ENCODE peak calls at places on chromosome 20, in five cellular contexts. One of them, this sample, is unnamed.

GRCh38 chr20:2900845-2901592 is 27.7 kb downstream of the PTPRA start:
- DNase-seq in activated CD4-positive, alpha-beta T cell treated with anti-CD3 and anti-CD28 coated beads, Interleukin-2, amount 50 U/mL, for 4 hours: no peak
- DNase-seq in activated CD4-positive, CD25-positive, alpha-beta regulatory T cell: no peak
- DNase-seq in AG10803: no peak
- DNase-seq in DMS153: no peak
- DNase-seq in this sample: no peak

GRCh38 chr20:62624325-62624690 is 18.0 kb upstream of the SLCO4A1 start:
- DNase-seq in activated CD4-positive, alpha-beta T cell treated with anti-CD3 and anti-CD28 coated beads, Interleukin-2, amount 50 U/mL, for 4 hours: no peak
- DNase-seq in activated CD4-positive, CD25-positive, alpha-beta regulatory T cell: no peak
- DNase-seq in AG10803: no peak
- DNase-seq in DMS153: peak
- DNase-seq in this sample: no peak

GRCh38 chr20:61447950-61448349 is 195.9 kb downstream of the CDH4 start:
- DNase-seq in activated CD4-positive, alpha-beta T cell treated with anti-CD3 and anti-CD28 coated beads, Interleukin-2, amount 50 U/mL, for 4 hours: no peak
- DNase-seq in activated CD4-positive, CD25-positive, alpha-beta regulatory T cell: no peak
- DNase-seq in AG10803: no peak
- DNase-seq in DMS153: peak
- DNase-seq in this sample: no peak

GRCh38 chr20:50399917-50400704 is 110.1 kb upstream of the PTPN1 start:
- DNase-seq in activated CD4-positive, alpha-beta T cell treated with anti-CD3 and anti-CD28 coated beads, Interleukin-2, amount 50 U/mL, for 4 hours: no peak
- DNase-seq in activated CD4-positive, CD25-positive, alpha-beta regulatory T cell: no peak
- DNase-seq in AG10803: no peak
- DNase-seq in DMS153: peak
- DNase-seq in this sample: no peak

GRCh38 chr20:63367446-63368055 is 6.4 kb upstream of the CHRNA4 start:
- DNase-seq in activated CD4-positive, alpha-beta T cell treated with anti-CD3 and anti-CD28 coated beads, Interleukin-2, amount 50 U/mL, for 4 hours: no peak
- DNase-seq in activated CD4-positive, CD25-positive, alpha-beta regulatory T cell: no peak
- DNase-seq in AG10803: no peak
- DNase-seq in DMS153: no peak
- DNase-seq in this sample: no peak

GRCh38 chr20:8855315-8855714 is 213.6 kb upstream of the PLCB4 start:
- DNase-seq in activated CD4-positive, alpha-beta T cell treated with anti-CD3 and anti-CD28 coated beads, Interleukin-2, amount 50 U/mL, for 4 hours: no peak
- DNase-seq in activated CD4-positive, CD25-positive, alpha-beta regulatory T cell: no peak
- DNase-seq in AG10803: peak
- DNase-seq in DMS153: no peak
- DNase-seq in this sample: no peak

GRCh38 chr20:59402697-59403096 is 102.3 kb downstream of the EDN3 start:
- DNase-seq in activated CD4-positive, alpha-beta T cell treated with anti-CD3 and anti-CD28 coated beads, Interleukin-2, amount 50 U/mL, for 4 hours: no peak
- DNase-seq in activated CD4-positive, CD25-positive, alpha-beta regulatory T cell: no peak
- DNase-seq in AG10803: no peak
- DNase-seq in DMS153: peak
- DNase-seq in this sample: no peak

GRCh38 chr20:33309631-33310030 is 26.6 kb downstream of the BPIFB1 start:
- DNase-seq in activated CD4-positive, alpha-beta T cell treated with anti-CD3 and anti-CD28 coated beads, Interleukin-2, amount 50 U/mL, for 4 hours: no peak
- DNase-seq in activated CD4-positive, CD25-positive, alpha-beta regulatory T cell: no peak
- DNase-seq in AG10803: no peak
- DNase-seq in DMS153: peak
- DNase-seq in this sample: no peak

GRCh38 chr20:57695012-57695411 is 14.8 kb downstream of the PMEPA1 start:
- DNase-seq in activated CD4-positive, alpha-beta T cell treated with anti-CD3 and anti-CD28 coated beads, Interleukin-2, amount 50 U/mL, for 4 hours: no peak
- DNase-seq in activated CD4-positive, CD25-positive, alpha-beta regulatory T cell: no peak
- DNase-seq in AG10803: no peak
- DNase-seq in DMS153: no peak
- DNase-seq in this sample: no peak

GRCh38 chr20:45924391-45925261 is 9.9 kb upstream of the PCIF1 start:
- DNase-seq in activated CD4-positive, alpha-beta T cell treated with anti-CD3 and anti-CD28 coated beads, Interleukin-2, amount 50 U/mL, for 4 hours: no peak
- DNase-seq in activated CD4-positive, CD25-positive, alpha-beta regulatory T cell: no peak
- DNase-seq in AG10803: peak
- DNase-seq in DMS153: peak
- DNase-seq in this sample: no peak

GRCh38 chr20:9035129-9035528 is 33.8 kb upstream of the PLCB4 start:
- DNase-seq in activated CD4-positive, alpha-beta T cell treated with anti-CD3 and anti-CD28 coated beads, Interleukin-2, amount 50 U/mL, for 4 hours: no peak
- DNase-seq in activated CD4-positive, CD25-positive, alpha-beta regulatory T cell: no peak
- DNase-seq in AG10803: peak
- DNase-seq in DMS153: no peak
- DNase-seq in this sample: no peak

GRCh38 chr20:39271205-39271604 is 309.1 kb downstream of the DHX35 start:
- DNase-seq in activated CD4-positive, alpha-beta T cell treated with anti-CD3 and anti-CD28 coated beads, Interleukin-2, amount 50 U/mL, for 4 hours: no peak
- DNase-seq in activated CD4-positive, CD25-positive, alpha-beta regulatory T cell: no peak
- DNase-seq in AG10803: no peak
- DNase-seq in DMS153: no peak
- DNase-seq in this sample: no peak

GRCh38 chr20:62887860-62888239 is 26.2 kb upstream of the TCFL5 start:
- DNase-seq in activated CD4-positive, alpha-beta T cell treated with anti-CD3 and anti-CD28 coated beads, Interleukin-2, amount 50 U/mL, for 4 hours: no peak
- DNase-seq in activated CD4-positive, CD25-positive, alpha-beta regulatory T cell: no peak
- DNase-seq in AG10803: no peak
- DNase-seq in DMS153: no peak
- DNase-seq in this sample: no peak

This sample was measured in SHP77 treated with DMSO at 0.1 percent for 48 hours.